ENCODE peak calls at places on chromosomes 13 and 19, in four cellular contexts. E is NCI-H2029; B is cardiac muscle cell; L is stimulated activated CD4-positive, alpha-beta T cell treated with anti-CD3 and anti-CD28 coated beads, Interleukin-4, amount 100 ng/mL, for 4 hours. F is an unnamed sample.
A peak's percentile ranks its signal among the peaks of the same experiment; 100 is the strongest.

GRCh38 chr13:37443538-37443937 is 155.0 kb downstream of the POSTN start:
- DNase-seq in B (peak; percentile 77), E (no peak), L (no peak), F (no peak)

GRCh38 chr13:26050568-26051230 is 1.1 kb downstream of the SHISA2 start:
- DNase-seq in B (peak; percentile 34), L (no peak), E (no peak), F (peak; percentile 36)

GRCh38 chr19:50636317-50637085 is 3.2 kb downstream of the SYT3 start:
- DNase-seq in L (no peak), E (no peak), B (no peak), F (peak; percentile 56)

GRCh38 chr19:18725755-18726416 is 42.4 kb downstream of the CRTC1 start:
- DNase-seq in L (no peak), B (no peak), E (peak; percentile 63), F (no peak)

GRCh38 chr13:108000998-108001397 is 214.3 kb downstream of the LIG4 start:
- DNase-seq in L (no peak), B (no peak), E (no peak), F (no peak)

GRCh38 chr19:7788178-7788932 is 25.3 kb downstream of the CLEC4M start:
- DNase-seq in E (no peak), L (no peak), B (no peak), F (no peak)

GRCh38 chr19:35513231-35513974 is at the start of gene DMKN:
- DNase-seq in B (peak; percentile 76), E (no peak), L (no peak), F (no peak)

GRCh38 chr19:9060559-9061340 is 26.1 kb upstream of the OR1M1 start:
- DNase-seq in E (peak; percentile 6), L (no peak), B (no peak), F (no peak)

GRCh38 chr19:13212759-13213330 is 62.6 kb downstream of the IER2 start:
- DNase-seq in L (peak; percentile 76), E (peak; percentile 27), B (peak; percentile 67), F (peak; percentile 79)

GRCh38 chr13:30864352-30865130 is 41.5 kb upstream of the MEDAG start:
- DNase-seq in L (no peak), E (no peak), B (peak; percentile 89), F (peak; percentile 54)

GRCh38 chr19:8358948-8359347 is 5.0 kb upstream of the ANGPTL4 start:
- DNase-seq in E (no peak), B (no peak), L (no peak), F (no peak)

GRCh38 chr19:43518051-43518450 is 8.9 kb downstream of the ETHE1 start:
- DNase-seq in E (no peak), L (no peak), B (no peak), F (no peak)

GRCh38 chr19:35088514-35088913 is 27.1 kb upstream of the FXYD3 start:
- DNase-seq in E (no peak), L (no peak), B (peak; percentile 76), F (no peak)

GRCh38 chr13:48833412-48833811 is 142.3 kb upstream of the FNDC3A start:
- DNase-seq in E (no peak), L (no peak), B (no peak), F (no peak)

GRCh38 chr19:23882493-23882892 is 32.2 kb upstream of the ZNF726 start:
- DNase-seq in B (no peak), E (peak; percentile 6), L (no peak), F (no peak)

GRCh38 chr19:55384576-55385235 is 614 bp upstream of the TMEM238 start:
- DNase-seq in B (no peak), E (peak; percentile 58), L (no peak), F (no peak)